ENCODE peak calls at places on chromosome 3, in four cellular contexts. C, Z, R and I are unnamed samples.

GRCh38 chr3:100245146-100245545 is 15.6 kb upstream of the TBC1D23 start:
- DNase-seq in R (no peak), C (no peak), Z (no peak), I (no peak)

GRCh38 chr3:61650276-61650675 is 88.9 kb downstream of the PTPRG start:
- DNase-seq in Z (no peak), R (no peak), C (peak), I (no peak)

GRCh38 chr3:146969356-146969755 is 364.2 kb upstream of the PLSCR5 start:
- DNase-seq in C (no peak), Z (no peak), R (no peak), I (no peak)

GRCh38 chr3:194141415-194142155 is 5.6 kb downstream of the HES1 start:
- DNase-seq in C (peak), Z (peak), R (peak), I (peak)

GRCh38 chr3:152554980-152555379 is 280.0 kb upstream of the P2RY1 start:
- DNase-seq in Z (no peak), R (no peak), C (peak), I (no peak)

GRCh38 chr3:36792342-36792741 is 28.0 kb upstream of the DCLK3 start:
- DNase-seq in R (peak), Z (no peak), C (no peak), I (no peak)

GRCh38 chr3:24259901-24260512 is 234.6 kb downstream of the THRB start:
- DNase-seq in C (peak), Z (no peak), R (peak), I (no peak)

GRCh38 chr3:4805662-4806061 is 173.6 kb upstream of the BHLHE40 start:
- DNase-seq in R (peak), Z (no peak), C (no peak), I (no peak)

GRCh38 chr3:196219194-196219969 is 3.0 kb downstream of the SLC51A start:
- DNase-seq in Z (no peak), C (peak), R (peak), I (no peak)

GRCh38 chr3:42055291-42055690 is 35.9 kb upstream of the TRAK1 start:
- DNase-seq in C (no peak), R (no peak), Z (no peak), I (no peak)

GRCh38 chr3:66376568-66376967 is 124.3 kb downstream of the LRIG1 start:
- DNase-seq in R (no peak), C (peak), Z (peak), I (peak)

GRCh38 chr3:13081603-13082360 is 8.6 kb upstream of the IQSEC1 start:
- DNase-seq in Z (no peak), C (no peak), R (no peak), I (no peak)

GRCh38 chr3:55434789-55435188 is 52.3 kb downstream of the WNT5A start:
- DNase-seq in C (no peak), R (peak), Z (no peak), I (no peak)

GRCh38 chr3:33911525-33912322 is 113.3 kb downstream of the PDCD6IP start:
- DNase-seq in Z (no peak), C (no peak), R (no peak), I (no peak)

GRCh38 chr3:57059416-57059815 is 1.0 kb upstream of the SPATA12 start:
- DNase-seq in Z (no peak), R (no peak), C (no peak), I (no peak)

GRCh38 chr3:37071921-37072320 is 78.6 kb downstream of the MLH1 start:
- DNase-seq in R (no peak), Z (no peak), C (no peak), I (no peak)

GRCh38 chr3:181694805-181695660 is 16.7 kb upstream of the SOX2 start:
- DNase-seq in C (peak), R (no peak), Z (peak), I (no peak)

GRCh38 chr3:76021376-76021775 is 236.0 kb upstream of the ZNF717 start:
- DNase-seq in Z (no peak), C (no peak), R (no peak), I (no peak)

GRCh38 chr3:53788038-53788437 is 58.2 kb downstream of the CHDH start:
- DNase-seq in R (no peak), Z (no peak), C (no peak), I (no peak)

GRCh38 chr3:106281231-106281630 is 412.4 kb upstream of the CBLB start:
- DNase-seq in C (no peak), Z (no peak), R (no peak), I (no peak)

GRCh38 chr3:138842483-138843188 is 7.9 kb upstream of the PIK3CB start:
- DNase-seq in R (peak), C (peak), Z (no peak), I (no peak)

GRCh38 chr3:147655236-147655635 is 246.1 kb downstream of the ZIC1 start:
- DNase-seq in Z (no peak), C (no peak), R (no peak), I (no peak)

GRCh38 chr3:62500556-62501294 is 127.4 kb upstream of the FEZF2 start:
- DNase-seq in C (no peak), Z (no peak), R (no peak), I (no peak)

GRCh38 chr3:16012086-16012485 is 162.4 kb upstream of the GALNT15 start:
- DNase-seq in Z (no peak), R (no peak), C (no peak), I (no peak)

GRCh38 chr3:46848271-46849097 is 14.8 kb downstream of the MYL3 start:
- DNase-seq in R (peak), Z (no peak), C (peak), I (peak)

GRCh38 chr3:73086071-73086494 is 24.6 kb downstream of the EBLN2 start:
- DNase-seq in Z (peak), R (peak), C (no peak), I (peak)

GRCh38 chr3:112002458-112002971 is 3.8 kb downstream of the TAGLN3 start:
- DNase-seq in C (no peak), R (no peak), Z (no peak), I (no peak)

GRCh38 chr3:111999924-112000835 is 1.5 kb downstream of the TAGLN3 start:
- DNase-seq in C (no peak), Z (no peak), R (no peak), I (no peak)

GRCh38 chr3:112001516-112001915 is 2.8 kb downstream of the TAGLN3 start:
- DNase-seq in Z (no peak), C (no peak), R (no peak), I (no peak)

GRCh38 chr3:111998661-111999641 is at the start of gene TAGLN3:
- DNase-seq in Z (no peak), C (no peak), R (peak), I (no peak)

GRCh38 chr3:112000971-112001370 is 2.2 kb downstream of the TAGLN3 start:
- DNase-seq in C (no peak), R (no peak), Z (no peak), I (no peak)
- H3K4me3 ChIP-seq in C (no peak), R (no peak), Z (no peak), I (no peak)

GRCh38 chr3:161672478-161672877 is 175.9 kb downstream of the OTOL1 start:
- DNase-seq in C (no peak), R (no peak), Z (no peak), I (no peak)

GRCh38 chr3:161674402-161674801 is 177.8 kb downstream of the OTOL1 start:
- DNase-seq in Z (no peak), C (no peak), R (no peak), I (no peak)

GRCh38 chr3:161673845-161674244 is 177.2 kb downstream of the OTOL1 start:
- DNase-seq in C (no peak), Z (no peak), R (no peak), I (no peak)

GRCh38 chr3:161671141-161671540 is 174.5 kb downstream of the OTOL1 start:
- DNase-seq in R (no peak), C (no peak), Z (no peak), I (no peak)
- H3K4me3 ChIP-seq in R (no peak), C (no peak), Z (no peak), I (no peak)

GRCh38 chr3:109337393-109337792 is at the start of gene DPPA4:
- DNase-seq in Z (no peak), R (no peak), C (no peak), I (no peak)
- H3K4me3 ChIP-seq in Z (peak), R (no peak), C (peak), I (no peak)

DNA sequence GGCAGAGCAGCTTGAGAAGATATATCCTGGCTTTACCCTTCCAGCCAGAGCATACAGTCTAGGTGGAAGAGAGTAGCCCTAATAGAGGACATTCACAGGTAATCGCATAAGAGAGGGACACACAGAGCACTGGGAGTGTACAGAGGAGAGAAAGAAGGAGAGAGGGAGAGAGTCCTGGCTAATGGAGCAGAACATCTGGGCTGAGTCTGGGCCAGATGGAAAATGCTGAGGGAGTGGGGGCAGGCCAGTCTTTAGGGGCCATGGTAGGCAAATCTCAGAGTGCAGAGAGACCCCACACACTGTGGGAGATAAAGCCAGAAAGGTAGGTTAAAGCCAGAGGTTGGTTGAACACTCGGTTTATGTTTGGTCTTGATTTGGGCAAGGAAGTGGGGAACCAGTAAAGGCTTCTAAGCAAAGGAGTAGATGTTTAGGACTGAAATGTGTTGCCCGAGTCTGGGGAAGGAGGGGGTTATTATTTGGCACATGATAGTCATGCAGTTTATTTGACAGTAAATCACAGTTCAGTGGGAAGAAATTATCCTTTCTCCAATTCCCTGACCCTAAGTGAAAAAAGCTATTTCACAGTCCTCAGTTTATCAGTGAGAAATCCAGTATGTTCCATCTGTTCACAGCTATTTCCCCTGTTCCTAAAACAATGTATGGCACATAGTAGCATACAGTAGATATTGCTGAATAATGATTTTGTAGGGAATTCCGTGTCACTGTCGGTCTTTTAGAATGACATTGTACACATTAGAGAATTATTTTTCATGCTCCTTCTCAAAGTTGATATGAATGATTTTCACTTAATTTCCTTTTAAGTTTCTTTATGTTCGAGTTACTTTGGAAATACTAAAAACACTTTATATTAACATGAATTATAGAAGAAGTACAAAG is 45.7 kb downstream of the PDHB start:
- DNase-seq in C (no peak), Z (no peak), R (no peak), I (no peak)
- H3K4me3 ChIP-seq in C (no peak), Z (no peak), R (no peak), I (no peak)

DNA sequence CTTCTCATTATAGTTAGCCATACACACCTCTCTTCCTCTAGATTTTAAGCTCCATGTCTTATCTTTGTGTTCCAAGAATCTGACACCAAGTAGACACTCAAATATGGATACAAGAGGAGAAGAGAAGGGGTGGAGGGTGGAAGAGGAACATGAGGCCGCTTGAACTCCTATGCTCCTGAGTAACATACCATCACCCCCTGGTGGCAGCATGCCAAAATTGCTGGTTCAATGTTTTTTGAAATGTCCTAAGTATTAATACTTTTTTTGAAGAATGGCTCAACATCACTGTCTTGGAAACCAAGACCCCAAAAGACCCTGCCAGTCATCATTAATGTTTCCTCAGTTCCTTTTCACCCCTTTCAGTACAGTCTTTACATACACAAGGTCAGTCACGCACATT is 71.8 kb upstream of the HACD2 start:
- DNase-seq in C (no peak), R (peak), Z (no peak), I (no peak)
- H3K4me3 ChIP-seq in C (no peak), R (no peak), Z (no peak), I (no peak)

DNA sequence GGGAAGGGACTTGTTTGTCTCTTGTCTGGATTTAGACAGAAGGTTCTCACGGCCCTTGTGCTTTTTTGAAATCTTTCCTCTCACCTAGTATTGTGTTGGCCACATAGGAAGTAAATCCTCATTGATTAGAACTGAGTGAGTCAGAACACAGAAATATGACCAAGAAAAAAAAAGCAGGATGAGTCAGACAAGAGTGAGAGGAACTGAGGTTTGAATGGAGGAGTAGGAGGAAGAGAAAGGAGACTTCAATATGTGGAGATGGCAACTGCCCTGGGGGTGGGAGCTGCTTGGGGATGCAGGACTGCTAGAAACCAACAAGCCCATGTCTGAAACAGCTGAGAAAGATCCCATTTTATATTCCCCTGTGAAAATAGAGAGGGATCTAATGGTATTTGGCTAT is 194.1 kb upstream of the ZBTB20 start:
- DNase-seq in R (no peak), Z (no peak), C (no peak), I (no peak)
- H3K4me3 ChIP-seq in R (no peak), Z (no peak), C (no peak), I (no peak)

DNA sequence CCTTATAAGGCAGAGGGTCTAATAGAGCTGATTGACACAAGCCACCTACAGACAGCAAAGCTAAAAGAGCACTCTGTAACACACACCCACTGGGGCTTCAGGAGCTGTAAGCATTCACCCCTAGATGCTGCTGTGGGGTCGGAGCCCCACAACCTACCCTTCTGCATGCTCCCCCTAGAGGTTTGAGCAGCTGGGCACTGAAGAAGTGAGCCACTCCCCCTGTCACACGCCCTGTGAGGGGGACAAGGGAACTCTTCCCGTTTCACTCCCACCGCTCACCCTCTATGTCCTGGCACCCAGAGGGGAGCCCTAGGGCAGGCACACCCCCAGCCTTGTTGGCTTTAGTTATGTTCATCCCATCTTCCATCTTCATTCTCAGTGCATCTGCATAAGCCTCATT is 9.4 kb upstream of the CSTA start:
- DNase-seq in Z (no peak), R (no peak), C (no peak), I (no peak)
- H3K4me3 ChIP-seq in Z (no peak), R (no peak), C (no peak), I (no peak)

GRCh38 chr3:116265976-116266584 is 179.2 kb downstream of the LSAMP start:
- DNase-seq in C (no peak), Z (no peak), R (no peak), I (no peak)
- H3K4me3 ChIP-seq in C (no peak), Z (no peak), R (no peak), I (no peak)

GRCh38 chr3:195188530-195188917 is 82.4 kb downstream of the XXYLT1 start:
- DNase-seq in R (no peak), Z (no peak), C (no peak), I (no peak)

GRCh38 chr3:195189821-195190220 is 81.1 kb downstream of the XXYLT1 start:
- DNase-seq in Z (no peak), R (no peak), C (no peak), I (no peak)

GRCh38 chr3:195194559-195195161 is 76.3 kb downstream of the XXYLT1 start:
- DNase-seq in C (no peak), R (no peak), Z (no peak), I (no peak)

GRCh38 chr3:195187609-195188529 is 83.1 kb downstream of the XXYLT1 start:
- DNase-seq in Z (no peak), R (no peak), C (no peak), I (no peak)

DNA sequence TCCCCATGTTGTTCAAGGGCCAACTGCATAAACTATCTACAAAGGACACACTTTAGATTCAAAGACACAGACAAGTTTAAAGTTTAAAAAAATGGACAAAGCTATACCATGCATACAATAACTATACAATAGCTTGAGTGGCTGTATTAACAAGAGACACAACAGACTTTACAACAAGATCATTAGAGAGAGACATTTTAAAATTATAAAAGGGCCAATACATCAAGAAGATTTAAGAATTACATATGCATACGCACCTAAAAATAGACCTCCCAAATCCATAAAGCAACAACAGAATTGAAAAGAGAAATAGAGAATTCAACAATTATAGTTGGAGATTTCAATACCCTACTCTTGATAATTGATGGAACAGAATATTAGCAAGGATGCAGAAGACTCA is 79.4 kb downstream of the XXYLT1 start:
- DNase-seq in R (no peak), Z (no peak), C (no peak), I (no peak)
- H3K4me3 ChIP-seq in R (no peak), Z (no peak), C (no peak), I (no peak)